ENCODE peak calls at places on chromosomes 4 and X, in four cellular contexts. E is psoas muscle, S is breast epithelium, G is transverse colon. X is an unnamed sample. For H3K4me1, the result is how much of the 10 kb centered on the place peaks cover.

GRCh38 chr4:71184195-71184781 is 154.5 kb upstream of the SLC4A4 start:
- DNase-seq in G (peak), E (no peak), S (no peak), X (no peak)

GRCh38 chr4:94507708-94508107 is 56.0 kb downstream of the PDLIM5 start:
- DNase-seq in E (peak), G (peak), S (no peak), X (peak)

GRCh38 chr4:188127157-188127874 is 11.9 kb upstream of the TRIML1 start:
- DNase-seq in G (no peak), E (no peak), S (no peak), X (no peak)

GRCh38 chr4:145709843-145710242 is 29.9 kb downstream of the C4orf51 start:
- DNase-seq in G (no peak), E (no peak), S (no peak), X (no peak)

GRCh38 chr4:38170800-38171199 is 210.6 kb downstream of the PTTG2 start:
- DNase-seq in E (no peak), S (no peak), G (no peak), X (no peak)

GRCh38 chr4:102665527-102665926 is 95.2 kb downstream of the MANBA start:
- DNase-seq in G (no peak), S (no peak), E (no peak), X (no peak)

GRCh38 chr4:129110931-129111330 is 15.0 kb downstream of the C4orf33 start:
- DNase-seq in G (no peak), S (no peak), E (no peak), X (no peak)

GRCh38 chrX:38375888-38376287 is 23.5 kb downstream of the OTC start:
- DNase-seq in S (no peak), G (no peak), E (no peak), X (no peak)

GRCh38 chrX:20066968-20067708 is 49.6 kb downstream of the MAP7D2 start:
- DNase-seq in E (no peak), G (peak), S (no peak), X (no peak)

GRCh38 chrX:19392703-19393102 is 49.0 kb downstream of the PDHA1 start:
- DNase-seq in G (no peak), S (no peak), E (no peak), X (no peak)

GRCh38 chr4:148216866-148217814 is 225.1 kb downstream of the NR3C2 start:
- DNase-seq in G (no peak), E (no peak), S (no peak), X (no peak)

GRCh38 chr4:64327237-64327636 is 82.0 kb downstream of the TECRL start:
- DNase-seq in E (no peak), S (no peak), G (no peak), X (no peak)

GRCh38 chrX:111445485-111445884 is 33.5 kb upstream of the DCX start:
- DNase-seq in G (no peak), E (no peak), S (no peak), X (no peak)

GRCh38 chr4:167943872-167944505 is 148.3 kb upstream of the ANXA10 start:
- DNase-seq in E (no peak), S (no peak), G (no peak), X (no peak)

GRCh38 chrX:98897191-98897590 is 1512.9 kb downstream of the PCDH19 start:
- DNase-seq in S (no peak), G (no peak), E (no peak), X (no peak)

GRCh38 chrX:122475306-122475705 is 708.8 kb upstream of the GRIA3 start:
- DNase-seq in E (no peak), G (no peak), S (no peak), X (no peak)

GRCh38 chrX:81280148-81280547 is 78.2 kb downstream of the SH3BGRL start:
- DNase-seq in G (no peak), S (no peak), E (no peak), X (no peak)

GRCh38 chrX:124215786-124216185 is 116.7 kb upstream of the TEX13D start:
- DNase-seq in S (no peak), E (no peak), G (no peak), X (no peak)

GRCh38 chr4:89753601-89754066 is 83.3 kb downstream of the SNCA start:
- DNase-seq in S (no peak), E (no peak), G (no peak), X (no peak)

GRCh38 chrX:108699368-108699767 is 37.0 kb downstream of the IRS4 start:
- DNase-seq in G (no peak), S (no peak), E (no peak), X (no peak)

GRCh38 chr4:3174371-3175338 is 74.3 kb upstream of the MSANTD1 start:
- DNase-seq in G (no peak), E (no peak), S (no peak), X (no peak)

GRCh38 chrX:47649302-47649701 is 1.1 kb downstream of the ELK1 start:
- DNase-seq in E (no peak), S (no peak), G (no peak), X (no peak)

GRCh38 chr4:113539408-113539807 is 222.1 kb downstream of the CAMK2D start:
- DNase-seq in E (no peak), S (no peak), G (no peak), X (no peak)

GRCh38 chrX:298993-299392 is 17.8 kb downstream of the PLCXD1 start:
- DNase-seq in G (no peak), E (no peak), S (peak), X (no peak)

GRCh38 chrX:107676559-107677378 is 48.5 kb downstream of the PRPS1 start:
- DNase-seq in E (peak), S (peak), G (peak), X (peak)

GRCh38 chr4:56937262-56937661 is 29.6 kb downstream of the REST start:
- DNase-seq in S (no peak), E (no peak), G (no peak), X (no peak)

GRCh38 chrX:130645955-130646583 is 244.3 kb downstream of the RBMX2 start:
- DNase-seq in S (no peak), E (peak), G (peak), X (no peak)

GRCh38 chrX:130649738-130650137 is 248.0 kb downstream of the RBMX2 start:
- DNase-seq in E (no peak), S (no peak), G (no peak), X (no peak)

GRCh38 chrX:130652824-130653578 is 250.0 kb downstream of the ENOX2 start:
- DNase-seq in S (no peak), G (no peak), E (no peak), X (no peak)

DNA sequence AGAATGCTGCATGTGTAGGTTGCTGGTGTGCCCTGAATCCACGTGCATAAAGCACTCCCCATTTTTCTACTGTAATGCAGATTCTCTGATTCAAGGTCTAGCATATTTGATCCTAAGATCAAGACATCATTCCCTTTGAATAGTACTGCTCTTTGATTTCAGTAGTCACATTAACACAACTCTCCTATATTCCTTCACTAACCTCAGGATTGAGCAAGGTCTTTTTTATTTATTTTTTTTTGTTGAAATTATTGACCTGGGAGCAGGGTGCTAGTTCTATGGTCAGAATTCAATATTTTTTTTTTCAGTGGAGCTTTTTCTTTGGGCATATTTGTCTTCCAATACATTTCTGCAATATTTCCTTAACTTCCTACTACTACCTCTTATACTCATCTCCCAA is 245.7 kb downstream of the RBMX2 start:
- DNase-seq in G (no peak), E (no peak), S (no peak), X (no peak)
- H3K4me1 ChIP-seq in G (under half), E (under half), S (under half), X (under half)

DNA sequence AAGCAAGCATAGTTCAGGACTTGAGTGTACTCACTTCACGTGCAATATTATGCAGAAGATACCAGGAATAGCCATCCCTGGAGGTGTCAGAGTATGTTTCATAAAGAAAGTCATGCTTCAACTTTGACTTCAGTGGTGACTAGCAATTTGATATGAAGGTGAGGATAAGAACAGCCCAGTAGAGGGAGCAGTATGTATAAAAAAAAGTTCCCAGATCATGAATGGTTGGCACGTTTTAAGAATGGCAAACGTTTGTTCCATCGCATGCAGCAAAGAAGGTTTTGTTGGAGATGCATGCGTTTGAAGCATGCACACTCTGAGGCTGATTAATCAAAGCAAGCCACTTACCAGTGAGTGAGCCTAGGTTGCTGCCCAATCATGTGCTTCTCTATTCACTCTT is 33.5 kb upstream of the SLITRK4 start:
- DNase-seq in G (no peak), E (no peak), S (no peak), X (no peak)
- TF ChIP-seq CTCF in G (no peak), E (no peak), S (no peak), X (no peak)

GRCh38 chrX:13120017-13120416 is 75.6 kb upstream of the FAM9C start:
- DNase-seq in E (no peak), S (no peak), G (peak), X (peak)

GRCh38 chrX:13119386-13119785 is 75.0 kb upstream of the FAM9C start:
- DNase-seq in S (no peak), E (no peak), G (no peak), X (no peak)

GRCh38 chrX:13110427-13111324 is 66.3 kb upstream of the FAM9C start:
- DNase-seq in G (peak), S (no peak), E (peak), X (peak)

GRCh38 chrX:13112499-13112898 is 68.1 kb upstream of the FAM9C start:
- DNase-seq in G (no peak), S (no peak), E (no peak), X (no peak)

GRCh38 chrX:13115457-13115856 is 71.0 kb upstream of the FAM9C start:
- DNase-seq in G (no peak), S (no peak), E (no peak), X (no peak)
- H3K27ac ChIP-seq in G (no peak), S (peak), E (no peak), X (no peak)

GRCh38 chrX:129750971-129751370 is 12.2 kb downstream of the XPNPEP2 start:
- DNase-seq in E (no peak), S (no peak), G (no peak), X (no peak)

GRCh38 chrX:129747533-129747932 is 8.8 kb downstream of the XPNPEP2 start:
- DNase-seq in E (no peak), G (no peak), S (no peak), X (no peak)

GRCh38 chrX:129744881-129745321 is 6.1 kb downstream of the XPNPEP2 start:
- DNase-seq in S (no peak), G (no peak), E (no peak), X (no peak)

GRCh38 chrX:129749069-129749468 is 10.3 kb downstream of the XPNPEP2 start:
- DNase-seq in E (no peak), G (no peak), S (no peak), X (no peak)

GRCh38 chrX:129748265-129748664 is 9.5 kb downstream of the XPNPEP2 start:
- DNase-seq in S (no peak), G (no peak), E (no peak), X (no peak)
- H3K4me1 ChIP-seq in S (under half), G (under half), E (under half), X (under half)

X was measured in right atrium auricular region.